ENCODE peak calls at places on chromosome 18, in four cellular contexts. I is hepatocyte, U is left ventricle myocardium inferior, S is keratinocyte. T is an unnamed sample. For H3K36me3, the result is how much of the 10 kb centered on the place peaks cover.

GRCh38 chr18:44090453-44090852 is 590.2 kb upstream of the SETBP1 start:
- DNase-seq in S (no peak), I (no peak), U (no peak), T (no peak)

GRCh38 chr18:2906522-2907458 is 60.0 kb downstream of the EMILIN2 start:
- DNase-seq in U (no peak), I (peak), S (no peak), T (no peak)

GRCh38 chr18:35282353-35282752 is 7.7 kb downstream of the ZSCAN30 start:
- DNase-seq in I (no peak), U (no peak), S (peak), T (peak)

GRCh38 chr18:2337552-2338141 is 233.7 kb downstream of the METTL4 start:
- DNase-seq in I (no peak), U (no peak), S (no peak), T (no peak)

GRCh38 chr18:76679259-76679658 is 143.1 kb upstream of the ZNF236 start:
- DNase-seq in U (no peak), I (peak), S (no peak), T (no peak)

GRCh38 chr18:13477147-13477683 is 249.1 kb downstream of the FAM210A start:
- DNase-seq in S (no peak), U (no peak), I (no peak), T (no peak)

GRCh38 chr18:78731423-78732032 is 248.1 kb upstream of the SALL3 start:
- DNase-seq in I (no peak), S (no peak), U (no peak), T (no peak)

GRCh38 chr18:31409301-31409700 is 32.7 kb downstream of the DSG4 start:
- DNase-seq in I (no peak), U (no peak), S (no peak), T (no peak)

GRCh38 chr18:12060182-12060870 is 33.3 kb upstream of the ANKRD62 start:
- DNase-seq in I (no peak), U (no peak), S (no peak), T (no peak)

GRCh38 chr18:76354348-76354747 is 140.7 kb downstream of the ZNF516 start:
- DNase-seq in I (no peak), S (no peak), U (no peak), T (no peak)

GRCh38 chr18:49175476-49175875 is 224.7 kb upstream of the SMAD7 start:
- DNase-seq in I (no peak), U (no peak), S (no peak), T (no peak)

GRCh38 chr18:49177071-49177470 is 226.3 kb upstream of the SMAD7 start:
- DNase-seq in I (no peak), U (no peak), S (no peak), T (no peak)

GRCh38 chr18:49179222-49179621 is 228.5 kb upstream of the SMAD7 start:
- DNase-seq in S (no peak), U (no peak), I (no peak), T (no peak)

GRCh38 chr18:49177812-49178211 is 227.0 kb upstream of the SMAD7 start:
- DNase-seq in S (no peak), U (no peak), I (no peak), T (no peak)

DNA sequence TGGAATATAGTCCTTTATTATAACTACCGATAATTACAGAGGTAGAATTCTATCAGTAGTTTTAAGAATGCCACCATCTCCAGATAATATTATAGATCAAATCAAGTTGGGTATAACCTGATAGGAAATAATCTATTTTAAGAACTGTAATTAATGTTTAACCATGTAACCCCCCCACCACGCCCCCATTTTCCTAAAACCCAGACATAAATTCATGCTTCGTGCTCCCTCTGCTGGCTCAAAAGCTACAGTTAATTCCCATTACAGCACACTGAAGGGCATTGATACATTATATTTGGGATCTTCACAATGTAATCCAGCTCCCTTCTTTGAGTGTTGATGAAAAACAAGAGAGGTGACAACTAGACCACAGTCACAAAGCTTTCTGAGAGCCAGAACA is 228.0 kb upstream of the SMAD7 start:
- DNase-seq in S (no peak), I (peak), U (no peak), T (no peak)
- TF ChIP-seq CTCF in S (peak), I (peak), U (peak), T (peak)

GRCh38 chr18:66995270-66995669 is 391.4 kb upstream of the CDH19 start:
- DNase-seq in I (no peak), U (no peak), S (no peak), T (no peak)

GRCh38 chr18:66999003-66999402 is 395.1 kb upstream of the CDH19 start:
- DNase-seq in U (no peak), I (no peak), S (no peak), T (no peak)

GRCh38 chr18:67001052-67001451 is 397.2 kb upstream of the CDH19 start:
- DNase-seq in U (no peak), I (peak), S (no peak), T (no peak)
- H3K36me3 ChIP-seq in U (under half), I (under half), S (under half), T (under half)

DNA sequence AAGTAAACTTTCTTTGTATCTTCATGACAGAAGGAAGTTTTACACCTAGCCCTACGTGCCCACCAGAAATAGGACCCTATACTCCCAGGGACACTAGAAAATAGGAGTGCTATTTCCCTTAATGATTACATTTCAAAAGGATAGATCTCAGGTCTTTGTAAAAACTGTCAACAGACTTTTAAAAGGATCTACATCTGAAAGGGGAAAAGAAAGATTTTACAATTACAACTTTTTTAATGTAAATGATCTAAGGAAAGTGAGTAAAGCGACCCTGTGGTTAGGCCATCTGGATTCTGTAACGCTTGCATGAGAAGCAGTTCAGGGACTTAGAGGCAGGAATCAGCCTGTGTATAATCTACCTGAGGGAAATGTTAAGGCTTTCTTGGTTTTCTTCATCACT is 431.8 kb upstream of the MC4R start:
- DNase-seq in U (no peak), I (no peak), S (no peak), T (no peak)
- H3K4me3 ChIP-seq in U (no peak), I (no peak), S (no peak), T (no peak)

DNA sequence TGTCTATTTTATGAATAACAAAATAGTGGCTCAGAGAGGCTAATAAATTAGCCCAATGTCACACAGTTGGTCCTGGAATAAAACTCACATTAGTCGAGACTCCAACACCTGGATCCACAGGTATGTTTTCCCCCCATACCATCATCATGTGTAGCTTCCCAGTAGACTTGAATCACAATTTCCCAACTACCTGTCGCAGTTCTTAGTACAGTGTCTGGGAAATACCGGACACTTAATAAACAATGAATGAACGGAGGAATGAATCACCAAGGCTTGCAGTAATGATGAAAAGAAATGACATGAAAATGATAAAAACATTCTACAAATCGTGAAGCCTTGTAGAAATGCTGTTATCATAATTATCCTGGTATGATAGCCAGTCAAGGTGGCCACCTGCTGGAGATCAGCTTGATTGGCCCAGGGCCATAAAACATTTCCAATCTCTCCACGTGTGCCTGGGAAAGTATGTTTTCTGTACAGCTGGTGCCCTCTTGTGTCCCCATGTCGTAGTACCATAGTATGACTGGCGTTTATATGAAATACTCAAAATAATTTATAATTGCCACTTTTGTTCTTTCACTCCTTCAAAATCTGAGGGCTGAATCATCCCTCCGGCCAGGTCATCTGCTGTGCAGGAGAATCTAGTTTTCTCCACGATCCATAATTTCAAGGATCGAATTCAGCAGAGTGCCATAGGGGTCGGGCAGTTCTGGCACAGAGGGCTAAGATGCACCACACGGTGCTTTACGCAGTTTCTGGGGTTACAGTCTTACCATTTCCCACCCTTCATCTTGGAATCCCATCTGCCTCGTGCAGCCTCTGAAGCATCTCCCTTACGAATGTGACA is 95.4 kb downstream of the LAMA1 start:
- DNase-seq in I (peak), S (peak), U (no peak), T (no peak)
- TF ChIP-seq CTCF in I (peak), S (peak), U (peak), T (peak)

DNA sequence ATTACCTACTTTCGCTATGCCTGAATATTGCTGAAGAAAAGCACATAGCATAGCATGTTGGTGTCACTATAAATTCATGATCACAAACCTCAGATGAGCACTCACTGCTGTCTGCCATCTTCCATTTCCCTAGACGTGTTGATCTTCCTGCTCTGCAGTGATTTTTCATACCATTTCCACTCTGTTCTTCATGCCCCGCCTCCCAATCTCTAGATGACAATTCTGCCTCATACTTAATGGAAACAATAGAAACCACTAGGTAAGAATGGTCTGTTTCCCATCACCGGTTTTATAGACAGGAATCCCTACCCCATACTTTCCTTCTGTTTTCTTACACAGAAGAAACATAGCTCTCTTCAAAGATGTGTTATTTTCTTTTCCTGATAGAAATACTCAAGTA is 63.8 kb downstream of the PIK3C3 start:
- DNase-seq in U (no peak), S (no peak), I (no peak), T (no peak)
- H3K36me3 ChIP-seq in U (half or more), S (under half), I (under half), T (under half)